ENCODE peak calls at places on chromosomes 13 and 19, in seven cellular contexts. K is K562, W is HCT116, U is GM12878, T is Panc1, M is upper lobe of left lung, X is GM23338. C is an unnamed sample. For H3K4me1, the result is how much of the 10 kb centered on the place peaks cover.

GRCh38 chr19:55141696-55142095 is 7.3 kb downstream of the TNNT1 start:
- ATAC-seq in K (no peak), M (no peak), T (no peak), U (no peak), X (peak), W (no peak), C (no peak)

GRCh38 chr19:4584670-4585460 is 25.4 kb upstream of the SEMA6B start:
- ATAC-seq in K (peak), X (peak), M (no peak), W (no peak), U (no peak), T (no peak), C (no peak)

GRCh38 chr19:49676690-49677231 is 310 bp upstream of the PRMT1 start:
- ATAC-seq in U (peak), W (peak), K (peak), T (peak), X (peak), M (peak), C (peak)

GRCh38 chr13:85223883-85224656 is 575.1 kb downstream of the SLITRK6 start:
- ATAC-seq in W (no peak), K (no peak), X (no peak), M (no peak), T (no peak), U (no peak), C (no peak)

GRCh38 chr13:31207630-31208549 is 8.1 kb downstream of the B3GLCT start:
- ATAC-seq in U (no peak), W (no peak), T (peak), K (no peak), X (peak), M (peak), C (peak)

GRCh38 chr13:108897955-108898354 is 268.5 kb downstream of the MYO16 start:
- ATAC-seq in M (peak), T (peak), W (no peak), K (no peak), U (no peak), X (no peak), C (no peak)

GRCh38 chr13:24276310-24276709 is 33.1 kb upstream of the C1QTNF9 start:
- ATAC-seq in W (no peak), U (peak), X (no peak), M (no peak), K (no peak), T (no peak), C (no peak)

GRCh38 chr19:49921871-49922755 is 6.9 kb upstream of the ATF5 start:
- ATAC-seq in U (peak), W (no peak), X (peak), K (no peak), M (peak), T (no peak), C (no peak)

GRCh38 chr19:10126213-10126639 is 6.5 kb upstream of the EIF3G start:
- ATAC-seq in M (peak), T (no peak), K (no peak), X (no peak), U (no peak), W (no peak), C (peak)

GRCh38 chr13:39676315-39676876 is 20.9 kb downstream of the COG6 start:
- ATAC-seq in K (no peak), X (no peak), U (peak), W (peak), T (no peak), M (no peak), C (no peak)

GRCh38 chr19:7294571-7295212 is 478 bp upstream of the INSR start:
- ATAC-seq in K (peak), W (peak), X (peak), T (peak), U (peak), M (peak), C (peak)

GRCh38 chr13:41136396-41137031 is 3.9 kb upstream of the KBTBD6 start:
- ATAC-seq in W (no peak), K (no peak), T (no peak), X (no peak), U (no peak), M (no peak), C (no peak)

DNA sequence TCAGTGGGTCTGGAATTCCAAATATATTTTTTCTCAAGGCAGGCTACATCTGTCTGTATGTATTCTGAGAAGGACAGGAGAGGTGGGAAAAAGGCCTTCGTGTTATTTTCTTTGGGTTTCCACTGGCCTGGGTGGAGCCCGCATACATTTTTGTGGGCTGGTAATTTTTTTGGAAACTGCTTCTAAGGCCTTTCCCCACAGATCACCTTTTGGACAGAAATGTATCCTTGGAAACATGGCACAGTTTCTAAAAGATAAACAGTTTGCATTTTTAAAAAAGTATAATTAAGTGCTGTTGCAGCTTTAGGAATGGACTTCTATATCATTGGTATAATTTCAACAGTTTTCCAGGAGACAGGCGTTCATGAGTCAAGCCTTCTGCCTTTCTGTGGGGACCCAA is 9.0 kb downstream of the RFX2 start:
- ATAC-seq in W (no peak), T (no peak), X (no peak), K (no peak), M (no peak), U (no peak), C (no peak)
- H3K4me1 ChIP-seq in W (under half), T (under half), X (under half), K (under half), M (under half), U (under half), C (half or more)

DNA sequence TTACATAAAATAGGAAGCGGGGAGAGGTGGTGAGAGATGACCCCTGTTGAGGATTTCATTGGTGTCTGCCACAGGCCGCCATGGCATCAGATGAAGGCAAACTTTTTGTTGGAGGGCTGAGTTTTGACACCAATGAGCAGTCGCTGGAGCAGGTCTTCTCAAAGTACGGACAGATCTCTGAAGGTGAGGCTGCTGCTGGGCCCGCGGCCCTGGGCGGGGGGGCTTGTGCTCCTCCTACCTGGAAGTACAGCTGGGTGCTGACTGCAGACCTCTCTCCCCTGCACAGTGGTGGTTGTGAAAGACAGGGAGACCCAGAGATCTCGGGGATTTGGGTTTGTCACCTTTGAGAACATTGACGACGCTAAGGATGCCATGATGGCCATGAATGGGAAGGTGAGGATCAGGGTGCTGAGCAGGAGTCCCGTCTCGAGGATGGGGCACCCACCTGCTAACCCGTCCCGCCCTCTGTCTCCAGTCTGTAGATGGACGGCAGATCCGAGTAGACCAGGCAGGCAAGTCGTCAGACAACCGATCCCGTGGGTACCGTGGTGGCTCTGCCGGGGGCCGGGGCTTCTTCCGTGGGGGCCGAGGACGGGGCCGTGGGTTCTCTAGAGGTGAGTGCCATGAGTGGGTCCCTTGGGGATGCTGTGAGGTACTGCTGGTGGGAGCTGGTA is 1.9 kb downstream of the CIRBP start:
- ATAC-seq in W (no peak), U (no peak), T (no peak), K (no peak), X (no peak), M (no peak), C (no peak)
- TF ChIP-seq POLR2AphosphoS5 in W (no peak), U (peak), T (no peak), K (no peak), X (no peak), M (no peak), C (no peak)

GRCh38 chr19:48633148-48634035 is 3.8 kb downstream of the DBP start:
- ATAC-seq in X (no peak), K (no peak), W (no peak), M (no peak), T (no peak), U (no peak), C (no peak)
- H3K4me1 ChIP-seq in X (under half), K (under half), W (under half), M (half or more), T (under half), U (under half), C (under half)

GRCh38 chr13:71863249-71863648 is 3.8 kb downstream of the DACH1 start:
- ATAC-seq in X (no peak), W (no peak), U (no peak), T (no peak), M (no peak), K (no peak), C (no peak)

GRCh38 chr13:71864094-71864980 is 2.7 kb downstream of the DACH1 start:
- ATAC-seq in M (peak), U (no peak), W (no peak), K (no peak), T (no peak), X (peak), C (peak)

GRCh38 chr13:71865858-71866172 is 1.2 kb downstream of the DACH1 start:
- ATAC-seq in T (peak), W (no peak), X (peak), K (no peak), M (no peak), U (no peak), C (peak)

GRCh38 chr13:71866173-71867091 is 572 bp downstream of the DACH1 start:
- ATAC-seq in K (no peak), U (peak), W (no peak), M (peak), X (no peak), T (peak), C (peak)

DNA sequence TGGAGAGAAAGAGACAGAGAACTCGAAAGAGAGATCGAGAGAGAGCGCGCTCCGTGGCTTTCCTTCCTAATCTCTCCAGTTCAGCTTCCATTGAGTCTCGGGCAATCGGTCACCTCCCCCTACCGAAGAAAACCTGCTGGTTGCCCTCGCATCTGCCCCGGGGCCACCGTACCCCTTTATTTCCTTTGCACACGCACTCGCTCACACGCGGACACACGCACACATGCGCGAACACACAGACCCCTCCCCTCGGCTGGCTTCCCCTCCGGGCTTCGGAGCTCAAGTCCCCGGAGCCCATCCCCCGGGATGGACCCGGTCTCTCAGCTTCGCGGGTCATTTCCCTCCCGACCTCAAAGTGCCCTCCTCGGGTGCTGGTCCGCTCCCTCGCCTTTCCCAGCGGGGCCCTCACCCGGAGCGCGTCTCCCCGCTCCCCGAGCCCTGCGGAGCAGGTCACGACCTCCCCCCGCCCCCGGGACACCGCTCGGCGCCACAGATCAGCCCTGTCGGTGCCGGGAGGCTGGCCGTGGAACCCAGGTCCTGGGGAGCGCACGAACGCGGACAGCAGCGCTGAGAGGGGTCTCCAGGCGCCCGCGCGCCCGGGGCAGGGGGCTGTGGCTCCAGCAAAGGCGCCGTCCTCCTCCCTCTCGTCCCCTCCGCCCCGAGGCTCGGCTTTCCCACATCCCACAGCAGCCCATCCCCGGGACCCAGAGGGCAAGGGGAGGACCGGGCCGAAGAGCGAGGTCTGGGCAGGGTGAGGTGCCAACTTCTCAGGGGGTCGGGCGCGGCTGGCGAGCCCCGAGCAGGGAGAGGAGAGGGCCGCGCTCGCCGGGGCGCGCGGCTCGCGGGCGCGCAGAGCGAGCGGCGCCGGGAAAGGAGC is 1.8 kb downstream of the DACH1 start:
- ATAC-seq in X (peak), T (no peak), U (no peak), W (no peak), M (peak), K (no peak), C (peak)
- TF ChIP-seq POLR2AphosphoS5 in X (no peak), T (no peak), U (no peak), W (no peak), M (no peak), K (no peak), C (no peak)

GRCh38 chr19:2714531-2715269 is 6.5 kb downstream of the DIRAS1 start:
- ATAC-seq in U (no peak), T (no peak), W (no peak), X (no peak), K (no peak), M (no peak), C (no peak)

GRCh38 chr19:2715470-2716274 is 5.5 kb downstream of the DIRAS1 start:
- ATAC-seq in W (no peak), T (no peak), M (no peak), X (no peak), K (no peak), U (no peak), C (no peak)

GRCh38 chr19:2717638-2718541 is 3.3 kb downstream of the DIRAS1 start:
- ATAC-seq in X (no peak), U (no peak), K (no peak), M (no peak), W (no peak), T (no peak), C (no peak)

GRCh38 chr19:2716275-2716650 is 4.9 kb downstream of the DIRAS1 start:
- ATAC-seq in U (no peak), M (no peak), W (no peak), T (no peak), K (no peak), X (no peak), C (no peak)

GRCh38 chr19:2716722-2717637 is 4.2 kb downstream of the DIRAS1 start:
- ATAC-seq in W (no peak), K (no peak), U (no peak), X (no peak), M (no peak), T (no peak), C (no peak)
- H3K4me1 ChIP-seq in W (under half), K (under half), U (under half), X (under half), M (under half), T (under half), C (under half)

C was measured in gastroesophageal sphincter.